ENCODE peak calls at places on chromosome 5, in six cellular contexts. W is uterus, U is PC-3, N is astrocyte, A is transverse colon, K is Panc1. B is an unnamed sample.
A peak's percentile ranks its signal among the peaks of the same experiment; 100 is the strongest.

GRCh38 chr5:14741131-14741530 is 76.6 kb downstream of the OTULIN start:
- DNase-seq in K (no peak), A (no peak), W (no peak), N (no peak), U (no peak), B (no peak)

GRCh38 chr5:60883229-60883628 is 39.2 kb upstream of the ELOVL7 start:
- DNase-seq in N (no peak), U (peak; percentile 11), K (no peak), W (no peak), A (no peak), B (peak; percentile 17)

GRCh38 chr5:142748568-142749249 is 21.5 kb upstream of the ARHGAP26 start:
- DNase-seq in K (peak; percentile 18), W (no peak), N (no peak), U (peak; percentile 54), A (peak; percentile 60), B (peak; percentile 44)

GRCh38 chr5:143234162-143234842 is 169.2 kb downstream of the NR3C1 start:
- DNase-seq in K (no peak), W (no peak), A (no peak), U (no peak), N (no peak), B (no peak)

GRCh38 chr5:135229679-135230132 is 169.3 kb downstream of the MACROH2A1 start:
- DNase-seq in N (no peak), K (no peak), W (no peak), A (no peak), U (no peak), B (no peak)

GRCh38 chr5:154461531-154461930 is 15.7 kb downstream of the SAP30L start:
- DNase-seq in N (no peak), A (no peak), W (no peak), K (no peak), U (peak; percentile 19), B (no peak)

GRCh38 chr5:53024535-53024934 is 35.4 kb downstream of the ITGA2 start:
- DNase-seq in U (no peak), N (no peak), A (no peak), W (no peak), K (no peak), B (no peak)

GRCh38 chr5:98069876-98070512 is 703.5 kb upstream of the RGMB start:
- DNase-seq in A (no peak), K (no peak), W (no peak), U (no peak), N (peak; percentile 17), B (peak; percentile 9)

GRCh38 chr5:144189800-144190429 is 19.2 kb downstream of the KCTD16 start:
- DNase-seq in N (peak; percentile 94), A (peak; percentile 53), W (no peak), U (peak; percentile 57), K (no peak), B (peak; percentile 33)

GRCh38 chr5:59436364-59437158 is 457.0 kb downstream of the PDE4D start:
- DNase-seq in U (no peak), W (no peak), A (no peak), N (no peak), K (no peak), B (no peak)

GRCh38 chr5:83567741-83568530 is 96.4 kb downstream of the VCAN start:
- DNase-seq in K (no peak), W (no peak), A (no peak), U (peak; percentile 86), N (peak; percentile 97), B (peak; percentile 84)

GRCh38 chr5:143495124-143495523 is 91.6 kb upstream of the NR3C1 start:
- DNase-seq in K (no peak), A (no peak), U (peak; percentile 20), N (no peak), W (no peak), B (no peak)

GRCh38 chr5:114467729-114468128 is 105.9 kb downstream of the KCNN2 start:
- DNase-seq in N (no peak), U (peak; percentile 55), A (no peak), W (no peak), K (no peak), B (no peak)

GRCh38 chr5:1479581-1480188 is 34.4 kb upstream of the SLC6A3 start:
- DNase-seq in K (no peak), U (peak; percentile 35), N (no peak), A (peak; percentile 48), W (peak; percentile 63), B (no peak)

GRCh38 chr5:42250-42649 is 49.7 kb upstream of the PLEKHG4B start:
- DNase-seq in U (peak; percentile 66), W (no peak), K (no peak), A (no peak), N (no peak), B (no peak)

GRCh38 chr5:180095545-180095944 is 24.0 kb upstream of the RNF130 start:
- DNase-seq in U (no peak), A (no peak), K (no peak), N (no peak), W (no peak), B (no peak)

GRCh38 chr5:62937661-62938558 is 359.3 kb downstream of the LRRC70 start:
- DNase-seq in N (peak; percentile 8), U (peak; percentile 10), W (no peak), A (no peak), K (no peak), B (no peak)

GRCh38 chr5:93302711-93303110 is 278.3 kb downstream of the NR2F1-AS1 start:
- DNase-seq in W (no peak), U (no peak), N (peak; percentile 57), A (no peak), K (no peak), B (no peak)

GRCh38 chr5:59674763-59675162 is 218.8 kb downstream of the PDE4D start:
- DNase-seq in N (no peak), W (no peak), K (no peak), A (no peak), U (peak; percentile 55), B (peak; percentile 45)

DNA sequence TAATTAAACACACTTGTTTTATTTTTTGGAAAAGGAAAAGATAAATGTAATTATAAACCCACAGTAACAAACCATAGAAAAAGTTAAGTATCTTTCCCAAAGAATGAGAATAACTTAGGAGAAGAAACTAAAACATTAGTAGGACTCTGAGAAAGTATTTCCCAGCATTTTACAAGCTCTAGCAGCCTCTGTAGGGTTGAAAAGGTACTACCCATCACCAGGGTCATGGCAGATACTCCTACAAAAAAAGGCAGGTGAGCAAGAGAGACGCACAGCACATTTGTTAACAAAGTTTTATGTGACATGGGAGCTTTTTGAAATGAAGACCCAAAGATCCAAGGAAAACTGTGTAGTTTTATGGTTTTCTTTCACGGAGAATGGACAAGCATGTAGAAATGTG is 77.7 kb upstream of the FAM169A start:
- DNase-seq in K (no peak), N (no peak), W (no peak), U (no peak), A (no peak), B (no peak)
- TF ChIP-seq CTCF in K (peak; percentile 61), N (peak; percentile 21), W (no peak), U (no peak), A (no peak), B (peak; percentile 44)

GRCh38 chr5:159031915-159032314 is 67.8 kb downstream of the EBF1 start:
- DNase-seq in W (no peak), U (no peak), N (no peak), A (no peak), K (no peak), B (no peak)
- H3K4me1 ChIP-seq in W (no peaks in the 10 kb centered on the region), U (no peaks in the 10 kb centered on the region), N (peaks cover 13% of the 10 kb centered on the region), A (no peaks in the 10 kb centered on the region), K (no peaks in the 10 kb centered on the region), B (no peaks in the 10 kb centered on the region)

GRCh38 chr5:73233053-73233460 is 60.1 kb downstream of the TMEM174 start:
- DNase-seq in A (no peak), K (no peak), W (no peak), U (no peak), N (no peak), B (no peak)

GRCh38 chr5:73230264-73231244 is 57.6 kb downstream of the TMEM174 start:
- DNase-seq in U (no peak), A (no peak), N (no peak), K (no peak), W (no peak), B (no peak)

GRCh38 chr5:73229271-73229670 is 56.3 kb downstream of the TMEM174 start:
- DNase-seq in N (peak; percentile 54), K (no peak), U (peak; percentile 63), A (no peak), W (no peak), B (peak; percentile 64)

GRCh38 chr5:73232266-73233041 is 59.5 kb downstream of the TMEM174 start:
- DNase-seq in N (peak; percentile 58), W (no peak), K (no peak), U (no peak), A (no peak), B (no peak)

GRCh38 chr5:73231245-73231778 is 58.3 kb downstream of the TMEM174 start:
- DNase-seq in N (no peak), A (no peak), W (no peak), K (no peak), U (no peak), B (no peak)
- H3K27me3 ChIP-seq in N (peaks cover 10% of the 10 kb centered on the region), A (peaks cover 99% of the 10 kb centered on the region), W (peaks cover 51% of the 10 kb centered on the region), K (no peaks in the 10 kb centered on the region), U (no peaks in the 10 kb centered on the region), B (no peaks in the 10 kb centered on the region)

GRCh38 chr5:128662998-128663397 is 125.0 kb upstream of the FBN2 start:
- DNase-seq in N (no peak), K (no peak), A (no peak), W (no peak), U (no peak), B (no peak)
- TF ChIP-seq CTCF in N (no peak), K (no peak), A (no peak), W (no peak), U (no peak), B (no peak)

GRCh38 chr5:139685886-139686285 is 37.7 kb downstream of the CXXC5 start:
- DNase-seq in A (no peak), K (no peak), U (no peak), N (no peak), W (no peak), B (no peak)

GRCh38 chr5:139684350-139684880 is 36.3 kb downstream of the CXXC5 start:
- DNase-seq in W (no peak), K (no peak), U (no peak), A (no peak), N (no peak), B (no peak)

GRCh38 chr5:139686356-139686918 is 38.3 kb downstream of the CXXC5 start:
- DNase-seq in K (no peak), U (no peak), W (no peak), A (no peak), N (no peak), B (no peak)

GRCh38 chr5:139683295-139684271 is 35.4 kb downstream of the CXXC5 start:
- DNase-seq in W (no peak), N (no peak), A (no peak), K (no peak), U (no peak), B (no peak)

DNA sequence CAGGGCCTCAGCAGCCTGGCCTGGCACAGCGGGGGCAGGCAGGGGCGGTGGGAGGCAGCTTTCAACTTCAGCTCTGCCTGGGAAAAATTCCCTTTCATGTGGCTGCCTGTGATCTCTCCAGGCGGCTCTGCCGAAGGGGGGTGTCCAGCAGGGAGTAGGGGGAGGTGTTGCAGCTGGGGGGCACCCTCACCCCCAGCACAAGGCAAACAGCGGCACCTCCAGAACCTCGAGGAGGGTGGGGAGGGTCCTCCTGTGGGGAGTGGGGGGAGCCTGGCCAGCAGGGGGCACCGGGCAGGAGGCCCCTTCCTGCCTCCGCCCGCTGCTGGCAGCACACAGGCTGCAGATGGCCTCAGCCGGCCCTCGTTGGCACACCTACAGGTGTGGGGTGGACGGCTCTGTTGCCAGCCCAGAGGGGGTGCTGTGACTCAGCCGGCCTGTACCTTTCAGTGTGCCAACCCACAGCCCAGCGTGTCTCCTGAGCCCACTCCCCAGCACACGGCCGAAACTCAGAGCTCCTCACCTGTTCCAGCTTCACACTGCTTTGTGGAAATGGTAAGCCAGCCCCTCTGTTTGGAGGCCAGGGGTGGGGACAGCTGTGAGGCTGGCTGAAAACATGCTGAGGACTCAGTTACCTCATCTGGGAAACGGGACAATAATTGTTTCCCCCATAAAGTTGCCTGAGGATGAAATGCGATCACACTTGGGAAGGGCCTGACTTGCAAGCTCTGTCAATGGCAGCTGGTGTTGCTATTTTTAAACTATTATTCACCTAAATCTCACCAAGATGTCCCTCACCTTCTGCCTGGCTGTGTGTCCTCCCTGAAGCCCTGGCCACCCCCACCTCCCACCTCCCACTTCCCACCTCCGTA is 37.0 kb downstream of the CXXC5 start:
- DNase-seq in A (no peak), U (no peak), K (no peak), N (no peak), W (no peak), B (no peak)
- H3K4me1 ChIP-seq in A (peaks cover 7% of the 10 kb centered on the region), U (no peaks in the 10 kb centered on the region), K (peaks cover 67% of the 10 kb centered on the region), N (peaks cover 55% of the 10 kb centered on the region), W (no peaks in the 10 kb centered on the region), B (no peaks in the 10 kb centered on the region)

B was measured in foreskin keratinocyte.